ENCODE peak calls at places on chromosomes 16 and 17, in five cellular contexts. N, U, B, P and G are unnamed samples.

GRCh38 chr17:18938692-18939023 is 13.3 kb upstream of the SLC5A10 start:
- DNase-seq in N (no peak), U (no peak), B (no peak), P (no peak), G (no peak)

GRCh38 chr16:81623365-81624102 is 155.6 kb upstream of the PLCG2 start:
- DNase-seq in N (peak; percentile 59), U (peak; percentile 54), B (peak; percentile 75), P (peak; percentile 73), G (peak; percentile 72)

GRCh38 chr16:49112754-49113153 is 168.9 kb downstream of the CBLN1 start:
- DNase-seq in N (peak; percentile 33), U (no peak), B (no peak), P (no peak), G (no peak)

GRCh38 chr16:12137344-12138094 is 161.0 kb downstream of the SNX29 start:
- DNase-seq in N (no peak), U (no peak), B (no peak), P (no peak), G (no peak)

GRCh38 chr16:17365591-17366298 is 105.0 kb downstream of the XYLT1 start:
- DNase-seq in N (no peak), U (no peak), B (no peak), P (no peak), G (no peak)

GRCh38 chr17:80827646-80828643 is 163.7 kb upstream of the CHMP6 start:
- DNase-seq in N (no peak), U (no peak), B (peak; percentile 64), P (peak; percentile 79), G (peak; percentile 39)

GRCh38 chr17:42329025-42329976 is 41.0 kb downstream of the STAT5A start:
- DNase-seq in N (no peak), U (no peak), B (peak; percentile 98), P (peak; percentile 90), G (no peak)

GRCh38 chr17:34386925-34387550 is 24.0 kb upstream of the CCL1 start:
- DNase-seq in N (no peak), U (no peak), B (no peak), P (no peak), G (peak; percentile 57)

GRCh38 chr17:73028311-73028755 is 64.2 kb downstream of the SLC39A11 start:
- DNase-seq in N (no peak), U (no peak), B (no peak), P (no peak), G (no peak)

GRCh38 chr17:45700171-45701090 is 83.7 kb upstream of the CRHR1 start:
- DNase-seq in N (no peak), U (no peak), B (no peak), P (no peak), G (no peak)

GRCh38 chr16:69709456-69710084 is 16.8 kb downstream of the NQO1 start:
- DNase-seq in N (peak; percentile 59), U (peak; percentile 75), B (peak; percentile 85), P (peak; percentile 77), G (peak; percentile 78)

GRCh38 chr17:80789356-80789902 is 202.2 kb upstream of the CHMP6 start:
- DNase-seq in N (no peak), U (peak; percentile 84), B (no peak), P (no peak), G (peak; percentile 71)

GRCh38 chr16:16006650-16007049 is 57.2 kb downstream of the ABCC1 start:
- DNase-seq in N (no peak), U (no peak), B (no peak), P (no peak), G (no peak)

GRCh38 chr17:28159004-28159403 is 116.5 kb downstream of the NLK start:
- DNase-seq in N (no peak), U (no peak), B (no peak), P (no peak), G (no peak)

GRCh38 chr16:54125751-54126655 is 160.6 kb downstream of the IRX3 start:
- DNase-seq in N (no peak), U (no peak), B (no peak), P (no peak), G (no peak)

GRCh38 chr16:8127096-8127495 is 463.2 kb downstream of the TMEM114 start:
- DNase-seq in N (no peak), U (no peak), B (no peak), P (no peak), G (no peak)

GRCh38 chr17:18258356-18259038 is at the start of gene FLII:
- DNase-seq in N (peak; percentile 89), U (peak; percentile 56), B (peak; percentile 73), P (peak; percentile 72), G (peak; percentile 60)

GRCh38 chr17:81804559-81805399 is 829 bp downstream of the GCGR start:
- DNase-seq in N (no peak), U (no peak), B (peak; percentile 61), P (peak; percentile 46), G (no peak)

GRCh38 chr16:30119428-30119827 is 3.6 kb downstream of the MAPK3 start:
- DNase-seq in N (no peak), U (no peak), B (no peak), P (no peak), G (no peak)

DNA sequence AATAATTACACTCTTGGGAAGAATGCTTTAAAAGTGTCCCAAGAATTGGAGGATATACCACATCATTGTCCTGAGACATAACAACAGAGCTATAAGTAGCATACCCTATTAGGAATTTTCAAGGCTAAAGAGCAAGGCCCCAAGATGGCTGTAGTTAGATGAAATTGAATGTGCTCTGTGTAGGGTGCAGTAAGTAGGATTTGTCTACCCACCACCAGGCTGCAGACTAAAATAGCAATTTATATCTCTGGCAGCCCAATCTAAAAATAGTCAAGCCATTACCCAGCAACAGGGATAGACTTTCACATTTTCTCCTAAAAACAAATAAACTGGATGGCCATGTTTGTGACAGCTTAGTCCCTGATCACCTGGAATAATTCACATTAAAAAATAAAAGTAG is 5.6 kb downstream of the MMD start:
- DNase-seq in N (no peak), U (no peak), B (no peak), P (no peak), G (no peak)
- TF ChIP-seq CTCF in N (no peak), U (no peak), B (no peak), P (no peak), G (no peak)

GRCh38 chr17:49907279-49907678 is 59.4 kb upstream of the TAC4 start:
- DNase-seq in N (no peak), U (no peak), B (peak; percentile 53), P (no peak), G (no peak)
- TF ChIP-seq EZH2phosphoT487 in N (no peak), U (no peak), B (no peak), P (no peak), G (no peak)

GRCh38 chr17:48038687-48039086 is 1.1 kb upstream of the COPZ2 start:
- DNase-seq in N (no peak), U (no peak), B (no peak), P (no peak), G (no peak)

GRCh38 chr17:48037924-48038323 is 327 bp upstream of the COPZ2 start:
- DNase-seq in N (no peak), U (no peak), B (peak; percentile 63), P (no peak), G (no peak)

GRCh38 chr17:48031966-48032365 is 5.6 kb downstream of the COPZ2 start:
- DNase-seq in N (no peak), U (no peak), B (no peak), P (no peak), G (no peak)

GRCh38 chr17:48036693-48037035 is 933 bp downstream of the COPZ2 start:
- DNase-seq in N (no peak), U (no peak), B (no peak), P (no peak), G (no peak)

GRCh38 chr17:48037036-48037881 is at the start of gene COPZ2:
- DNase-seq in N (peak; percentile 85), U (no peak), B (peak; percentile 61), P (peak; percentile 70), G (no peak)
- TF ChIP-seq CTCF in N (peak; percentile 69), U (no peak), B (peak; percentile 53), P (peak; percentile 59), G (peak; percentile 65)

DNA sequence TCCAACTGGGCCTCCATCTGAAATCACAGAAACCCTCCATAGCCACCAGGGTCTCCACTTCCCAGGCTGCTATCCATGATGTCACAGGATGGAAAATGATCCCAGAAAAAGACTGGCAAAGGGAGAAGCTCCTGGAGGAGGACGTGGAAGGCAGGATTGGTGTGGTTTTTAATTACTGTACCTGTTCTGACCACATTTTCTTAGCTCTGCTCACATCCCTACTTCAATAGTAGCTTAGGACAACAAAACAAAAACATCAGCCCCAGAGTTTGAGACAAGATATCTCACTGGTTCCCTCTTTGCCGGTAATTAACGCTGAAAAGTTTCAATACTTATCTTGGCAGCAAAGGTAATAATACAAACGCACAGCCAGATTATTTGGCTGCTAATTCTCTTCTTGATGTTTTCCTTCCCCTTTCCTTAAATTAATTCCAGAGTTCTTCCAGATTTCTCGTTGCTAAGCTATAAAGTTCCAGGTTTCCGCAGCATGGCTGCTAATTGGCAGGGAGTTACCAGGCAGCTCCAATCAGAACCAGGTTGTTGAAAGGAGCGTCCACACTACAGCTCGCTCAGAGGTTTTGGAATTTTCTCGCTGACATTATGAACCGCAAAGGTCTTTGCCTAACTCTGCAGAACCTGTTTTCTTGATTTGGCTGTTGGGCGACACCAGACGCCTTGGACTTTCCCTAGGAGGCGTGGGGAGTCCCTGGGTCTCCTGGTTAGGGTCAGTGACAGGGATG is 263.4 kb downstream of the MRTFB start:
- DNase-seq in N (no peak), U (no peak), B (no peak), P (no peak), G (no peak)
- TF ChIP-seq EZH2phosphoT487 in N (no peak), U (no peak), B (no peak), P (no peak), G (no peak)

GRCh38 chr16:75120253-75120652 is 3.7 kb upstream of the LDHD start:
- DNase-seq in N (no peak), U (no peak), B (no peak), P (no peak), G (no peak)
- TF ChIP-seq CTCF in N (no peak), U (no peak), B (no peak), P (no peak), G (no peak)

GRCh38 chr17:65444049-65444448 is 117.4 kb downstream of the AXIN2 start:
- DNase-seq in N (no peak), U (no peak), B (no peak), P (no peak), G (no peak)

GRCh38 chr17:65449495-65449894 is 112.0 kb downstream of the AXIN2 start:
- DNase-seq in N (no peak), U (no peak), B (no peak), P (peak; percentile 35), G (no peak)

GRCh38 chr17:65446043-65446442 is 115.4 kb downstream of the AXIN2 start:
- DNase-seq in N (no peak), U (no peak), B (no peak), P (no peak), G (no peak)

GRCh38 chr17:65446838-65447526 is 114.5 kb downstream of the AXIN2 start:
- DNase-seq in N (no peak), U (no peak), B (no peak), P (no peak), G (no peak)

GRCh38 chr17:65447823-65448222 is 113.6 kb downstream of the AXIN2 start:
- DNase-seq in N (no peak), U (no peak), B (no peak), P (no peak), G (no peak)
- TF ChIP-seq EZH2phosphoT487 in N (no peak), U (no peak), B (no peak), P (no peak), G (no peak)

GRCh38 chr16:66549284-66550131 is at the start of gene TK2:
- DNase-seq in N (peak; percentile 91), U (peak; percentile 30), B (peak; percentile 84), P (peak; percentile 79), G (peak; percentile 43)
- TF ChIP-seq CTCF in N (peak; percentile 47), U (peak; percentile 26), B (no peak), P (peak; percentile 39), G (peak; percentile 45)